ENCODE peak calls at places on chromosomes 12 and 14, in eight cellular contexts. N, L, P, A, Q, W, G and M are unnamed samples.

GRCh38 chr14:75572104-75572503 is 6.3 kb upstream of the FLVCR2 start:
- DNase-seq in N (no peak), L (no peak), P (no peak), A (no peak), Q (no peak), W (no peak), G (no peak), M (no peak)

GRCh38 chr12:52335598-52336262 is 14.5 kb upstream of the KRT83 start:
- DNase-seq in N (no peak), L (peak), P (peak), A (no peak), Q (peak), W (no peak), G (no peak), M (no peak)

GRCh38 chr12:108174641-108175040 is 45.6 kb downstream of the WSCD2 start:
- DNase-seq in N (no peak), L (no peak), P (no peak), A (no peak), Q (no peak), W (no peak), G (no peak), M (no peak)

GRCh38 chr12:80763874-80764273 is 47.2 kb downstream of the MYF5 start:
- DNase-seq in N (no peak), L (no peak), P (no peak), A (no peak), Q (no peak), W (peak), G (no peak), M (no peak)

GRCh38 chr14:54374117-54374884 is 22.5 kb upstream of the CDKN3 start:
- DNase-seq in N (no peak), L (no peak), P (no peak), A (no peak), Q (no peak), W (no peak), G (no peak), M (no peak)

GRCh38 chr14:68384335-68384734 is 408.5 kb downstream of the ZFP36L1 start:
- DNase-seq in N (no peak), L (peak), P (no peak), A (no peak), Q (peak), W (peak), G (no peak), M (no peak)

GRCh38 chr12:41507286-41507685 is 319.2 kb downstream of the PDZRN4 start:
- DNase-seq in N (no peak), L (no peak), P (no peak), A (no peak), Q (no peak), W (no peak), G (no peak), M (no peak)

GRCh38 chr12:45268672-45269406 is 52.9 kb downstream of the ANO6 start:
- DNase-seq in N (peak), L (peak), P (peak), A (peak), Q (peak), W (peak), G (peak), M (peak)

GRCh38 chr14:83483063-83483462 is 1949.4 kb upstream of the SEL1L start:
- DNase-seq in N (no peak), L (no peak), P (no peak), A (no peak), Q (no peak), W (no peak), G (no peak), M (no peak)

GRCh38 chr12:110537605-110538409 is 35.7 kb downstream of the RAD9B start:
- DNase-seq in N (no peak), L (peak), P (peak), A (no peak), Q (no peak), W (no peak), G (no peak), M (peak)
- TF ChIP-seq EP300 in N (no peak), L (no peak), P (no peak), A (no peak), Q (no peak), W (peak), G (no peak), M (no peak)

DNA sequence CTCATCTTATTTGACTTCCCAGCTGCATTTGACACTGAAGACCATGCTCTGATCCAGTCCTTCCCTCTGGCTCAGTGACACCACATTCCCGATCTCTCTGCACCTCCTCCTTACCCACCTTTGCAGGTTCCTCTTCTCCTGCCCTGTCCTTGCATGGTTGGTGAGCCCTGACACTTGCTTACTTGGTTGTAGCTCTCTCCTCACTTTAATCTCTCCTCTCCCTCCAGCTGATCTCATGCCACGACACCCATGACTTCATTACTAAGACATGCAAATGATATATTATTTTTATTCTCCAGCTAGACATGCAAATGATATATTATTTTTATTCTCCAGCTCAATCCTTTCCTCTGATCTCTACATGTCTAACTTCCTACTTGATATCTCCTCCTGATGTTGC is at the start of gene SERPINA9:
- DNase-seq in N (peak), L (no peak), P (no peak), A (no peak), Q (no peak), W (no peak), G (no peak), M (no peak)
- TF ChIP-seq POLR2A in N (no peak), L (no peak), P (no peak), A (no peak), Q (no peak), W (no peak), G (no peak), M (no peak)

DNA sequence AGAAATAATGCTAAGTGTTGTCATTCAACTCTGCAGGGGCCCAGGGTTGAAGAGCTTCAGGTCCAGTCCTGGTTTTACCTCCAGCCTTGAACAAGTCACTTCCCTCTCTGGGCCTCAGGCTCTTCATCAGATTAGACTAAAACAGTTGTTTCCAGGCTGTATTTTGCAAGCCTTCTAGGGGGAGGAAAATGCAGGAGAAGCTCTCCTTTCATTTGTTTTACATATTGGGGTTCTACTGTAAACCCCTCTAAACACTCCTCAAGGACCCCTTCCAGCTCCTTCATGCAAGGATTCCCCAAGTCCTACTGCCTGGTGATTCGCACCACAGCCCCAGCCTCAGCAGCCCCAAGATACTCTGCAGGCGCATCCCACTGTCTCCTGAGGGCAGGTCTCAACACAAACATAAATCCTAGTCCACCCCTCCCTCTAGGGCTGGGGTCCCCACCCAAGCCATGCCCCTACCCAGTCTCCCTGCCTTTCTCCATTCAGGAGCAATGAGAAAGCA is 2.7 kb downstream of the SDR9C7 start:
- DNase-seq in N (no peak), L (no peak), P (no peak), A (no peak), Q (no peak), W (no peak), G (no peak), M (peak)
- TF ChIP-seq EP300 in N (no peak), L (no peak), P (no peak), A (no peak), Q (no peak), W (no peak), G (no peak), M (no peak)

GRCh38 chr14:85535316-85535715 is 5.4 kb downstream of the FLRT2 start:
- DNase-seq in N (no peak), L (no peak), P (no peak), A (no peak), Q (no peak), W (no peak), G (no peak), M (no peak)

GRCh38 chr14:85533821-85534271 is 3.9 kb downstream of the FLRT2 start:
- DNase-seq in N (no peak), L (no peak), P (no peak), A (peak), Q (peak), W (no peak), G (peak), M (no peak)

GRCh38 chr14:85534914-85535313 is 5.0 kb downstream of the FLRT2 start:
- DNase-seq in N (no peak), L (no peak), P (no peak), A (no peak), Q (no peak), W (no peak), G (no peak), M (no peak)

GRCh38 chr14:85532981-85533820 is 3.3 kb downstream of the FLRT2 start:
- DNase-seq in N (peak), L (no peak), P (peak), A (peak), Q (peak), W (peak), G (peak), M (no peak)

GRCh38 chr14:85534435-85534834 is 4.5 kb downstream of the FLRT2 start:
- DNase-seq in N (no peak), L (no peak), P (no peak), A (no peak), Q (no peak), W (no peak), G (peak), M (no peak)
- TF ChIP-seq POLR2A in N (no peak), L (no peak), P (no peak), A (no peak), Q (no peak), W (no peak), G (no peak), M (no peak)

DNA sequence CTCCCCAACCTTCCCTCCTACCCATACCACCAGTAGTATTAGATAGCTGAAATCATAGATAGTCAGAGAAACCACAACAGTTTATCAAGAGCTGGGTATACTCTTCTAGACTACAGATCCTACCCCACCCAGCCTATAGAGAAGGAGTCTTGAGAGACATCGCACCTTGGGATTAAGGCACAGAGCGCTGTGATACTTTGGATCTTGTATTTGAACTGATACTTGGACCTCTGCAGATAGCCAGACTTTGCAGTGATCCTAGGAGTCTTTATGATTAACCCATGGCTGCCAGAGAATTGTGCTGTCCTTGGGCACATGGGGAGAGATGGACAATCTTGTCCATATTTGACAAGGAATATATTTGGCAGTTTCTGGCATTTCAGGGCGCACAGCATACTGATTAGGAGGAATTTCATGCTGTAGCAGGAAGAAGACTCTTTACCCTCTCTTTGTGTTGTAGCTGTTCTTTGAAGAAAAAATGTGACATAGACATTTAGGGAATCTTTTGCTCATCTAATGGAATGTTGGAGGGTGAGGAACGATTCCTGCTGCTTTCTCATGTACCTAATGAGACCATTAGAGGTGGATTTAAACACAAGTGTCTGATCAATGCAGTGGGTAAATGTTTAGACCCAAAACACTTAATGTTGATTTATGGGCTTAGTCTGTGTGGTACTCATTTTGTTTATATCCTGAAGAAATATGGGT is 1.0 kb downstream of the RBMS2 start:
- DNase-seq in N (no peak), L (no peak), P (no peak), A (peak), Q (no peak), W (no peak), G (no peak), M (no peak)
- TF ChIP-seq EP300 in N (no peak), L (no peak), P (no peak), A (no peak), Q (no peak), W (no peak), G (no peak), M (no peak)